ENCODE peak calls at places on chromosomes 11 and 22, in four cellular contexts. M, B, T and W are unnamed samples.
A peak's percentile ranks its signal among the peaks of the same experiment; 100 is the strongest.

GRCh38 chr11:76515494-76515893 is 70.7 kb downstream of the EMSY start:
- DNase-seq in M (no peak), B (no peak), T (no peak), W (no peak)

GRCh38 chr11:19316434-19316833 is 75.7 kb upstream of the E2F8 start:
- DNase-seq in M (no peak), B (no peak), T (no peak), W (no peak)

GRCh38 chr11:32213223-32213622 is 122.3 kb downstream of the RCN1 start:
- DNase-seq in M (no peak), B (no peak), T (no peak), W (peak; percentile 32)

GRCh38 chr11:118412921-118413320 is 11.5 kb downstream of the ATP5MG start:
- DNase-seq in M (no peak), B (no peak), T (no peak), W (no peak)

GRCh38 chr22:35627267-35628041 is 10.3 kb upstream of the MB start:
- DNase-seq in M (peak; percentile 92), B (peak; percentile 91), T (peak; percentile 59), W (no peak)

GRCh38 chr11:7457211-7457610 is 28.1 kb upstream of the OLFML1 start:
- DNase-seq in M (no peak), B (no peak), T (no peak), W (no peak)

GRCh38 chr22:50085211-50085999 is at the start of gene MLC1:
- DNase-seq in M (no peak), B (no peak), T (no peak), W (no peak)

GRCh38 chr11:24524156-24524555 is 27.3 kb downstream of the LUZP2 start:
- DNase-seq in M (no peak), B (no peak), T (no peak), W (no peak)

GRCh38 chr11:79076526-79077115 is 364.2 kb downstream of the TENM4 start:
- DNase-seq in M (no peak), B (peak; percentile 42), T (no peak), W (no peak)

GRCh38 chr11:19725379-19726079 is 12.9 kb downstream of the NAV2 start:
- DNase-seq in M (no peak), B (no peak), T (no peak), W (peak; percentile 39)

GRCh38 chr11:112965601-112966125 is 4.4 kb downstream of the NCAM1 start:
- DNase-seq in M (no peak), B (no peak), T (no peak), W (no peak)

GRCh38 chr11:1303196-1303821 is 6.1 kb downstream of the TOLLIP start:
- DNase-seq in M (peak; percentile 80), B (no peak), T (no peak), W (no peak)

GRCh38 chr11:77175021-77175842 is 47.2 kb downstream of the MYO7A start:
- DNase-seq in M (no peak), B (no peak), T (no peak), W (no peak)

GRCh38 chr22:45163074-45163416 is 680 bp upstream of the NUP50 start:
- DNase-seq in M (no peak), B (no peak), T (no peak), W (no peak)

GRCh38 chr22:45166935-45167334 is 3.2 kb downstream of the NUP50 start:
- DNase-seq in M (no peak), B (no peak), T (no peak), W (no peak)

GRCh38 chr22:45162531-45162930 is 1.2 kb upstream of the NUP50 start:
- DNase-seq in M (no peak), B (peak; percentile 22), T (no peak), W (no peak)

GRCh38 chr22:45163417-45164216 is at the start of gene NUP50:
- DNase-seq in M (peak; percentile 96), B (peak; percentile 95), T (peak; percentile 74), W (no peak)

DNA sequence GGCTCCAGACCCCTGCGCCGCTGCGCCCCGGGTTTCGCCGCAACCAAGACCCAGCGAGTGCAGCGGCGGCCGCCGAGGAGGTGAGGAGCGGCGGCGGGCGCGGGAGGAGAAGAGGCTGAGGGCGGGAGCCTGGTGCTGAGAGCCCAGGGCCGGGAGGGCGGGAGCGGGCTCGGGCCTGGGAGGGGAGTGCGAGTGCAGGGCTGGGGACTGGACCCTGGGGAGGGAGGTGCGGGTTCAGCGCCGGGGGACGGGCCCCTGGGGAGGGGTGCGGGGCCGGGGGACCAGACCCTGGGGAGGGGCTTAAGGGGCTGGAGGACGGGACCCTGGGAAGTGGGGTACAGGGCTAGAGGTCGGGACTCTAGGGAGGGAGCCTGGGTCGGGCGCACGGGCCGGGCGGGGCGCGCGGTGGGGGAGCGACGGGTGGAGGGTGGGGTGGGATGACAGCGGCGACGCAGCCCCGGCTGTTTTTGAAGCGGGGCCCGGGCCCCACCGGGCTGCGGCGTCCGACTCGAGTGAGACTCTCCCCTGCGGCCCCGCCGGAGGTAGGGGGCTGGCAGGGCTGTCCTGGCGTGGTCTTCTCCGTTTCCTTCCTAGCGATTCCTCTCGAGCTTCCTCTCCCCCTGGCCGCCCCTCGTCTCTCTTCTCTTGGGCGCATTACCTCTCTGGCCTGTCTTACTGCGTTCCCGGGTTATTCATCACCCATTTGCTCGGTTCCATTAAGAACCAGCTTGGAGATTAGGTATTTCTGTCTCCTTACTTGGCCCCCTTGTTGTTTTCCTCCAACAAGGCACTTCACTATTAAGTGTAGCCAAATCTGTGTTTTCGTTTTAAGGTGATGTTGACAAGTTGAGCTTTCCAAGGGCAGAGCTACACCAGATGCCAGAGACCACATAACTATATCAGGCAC is 745 bp downstream of the NUP50 start:
- DNase-seq in M (no peak), B (peak; percentile 45), T (no peak), W (no peak)
- H3K4me3 ChIP-seq in M (peak overlapping the region; percentile 65), B (peak overlapping the region; percentile 90), T (peak overlapping the region; percentile 80), W (peak overlapping the region; percentile 92)

GRCh38 chr11:27716216-27716615 is 16.0 kb upstream of the BDNF start:
- DNase-seq in M (no peak), B (no peak), T (no peak), W (no peak)

GRCh38 chr11:27717801-27718229 is 17.6 kb upstream of the BDNF start:
- DNase-seq in M (no peak), B (no peak), T (no peak), W (no peak)

GRCh38 chr11:27718346-27718852 is 18.1 kb upstream of the BDNF start:
- DNase-seq in M (no peak), B (peak; percentile 18), T (no peak), W (peak; percentile 56)

GRCh38 chr11:27717377-27717776 is 17.1 kb upstream of the BDNF start:
- DNase-seq in M (no peak), B (no peak), T (no peak), W (no peak)

DNA sequence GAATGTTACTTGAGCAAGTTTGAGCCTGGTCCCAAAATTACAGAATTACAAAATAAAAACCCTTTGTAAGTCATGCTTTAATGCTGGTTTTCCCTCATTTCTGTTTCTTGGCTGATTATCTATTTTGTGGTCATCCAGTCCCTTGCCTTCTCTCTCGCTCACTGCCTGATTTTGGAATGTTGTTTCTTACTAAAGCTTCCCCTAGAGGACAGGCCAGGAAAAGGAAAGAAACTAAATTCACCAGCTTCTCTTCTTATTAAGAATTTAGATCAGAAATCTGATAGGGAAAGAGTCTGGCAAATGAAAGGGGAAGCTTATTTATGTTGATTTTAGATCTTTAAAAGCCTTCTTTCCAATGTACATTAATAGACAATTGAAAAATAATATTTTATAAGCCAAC is 16.6 kb upstream of the BDNF start:
- DNase-seq in M (no peak), B (no peak), T (no peak), W (no peak)
- TF ChIP-seq CTCF in M (no peak), B (no peak), T (no peak), W (peak; percentile 25)

DNA sequence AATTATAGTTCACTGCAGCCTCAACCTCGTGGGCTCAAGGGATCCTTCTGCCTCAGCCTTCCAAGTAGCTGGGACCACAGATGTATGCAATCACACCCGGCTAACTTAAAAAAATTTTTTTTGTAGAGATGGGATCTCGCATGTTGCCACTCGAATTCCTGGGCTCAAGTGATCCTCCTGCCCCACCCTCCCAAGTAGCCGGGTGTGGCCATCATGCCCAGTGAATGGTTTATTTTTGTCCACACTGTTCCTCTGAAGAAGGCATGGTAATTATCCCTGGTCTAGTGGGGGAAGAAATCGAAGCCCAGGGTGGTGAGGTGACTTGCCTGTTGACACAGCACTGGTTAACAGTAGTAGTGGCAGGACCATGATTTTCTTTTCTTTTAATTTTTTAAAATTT is 1.9 kb downstream of the SAC3D1 start:
- DNase-seq in M (no peak), B (no peak), T (no peak), W (no peak)
- H3K4me3 ChIP-seq in M (no peak overlapping the region), B (no peak overlapping the region), T (no peak overlapping the region), W (no peak overlapping the region)

GRCh38 chr11:9385288-9385902 is 943 bp downstream of the IPO7 start:
- DNase-seq in M (no peak), B (no peak), T (peak; percentile 51), W (no peak)

GRCh38 chr11:9386901-9387300 is 2.4 kb downstream of the IPO7 start:
- DNase-seq in M (no peak), B (no peak), T (no peak), W (no peak)

GRCh38 chr11:9380773-9381172 is 3.7 kb upstream of the IPO7 start:
- DNase-seq in M (no peak), B (no peak), T (no peak), W (no peak)

GRCh38 chr11:9386086-9386485 is 1.6 kb downstream of the IPO7 start:
- DNase-seq in M (no peak), B (no peak), T (no peak), W (no peak)

DNA sequence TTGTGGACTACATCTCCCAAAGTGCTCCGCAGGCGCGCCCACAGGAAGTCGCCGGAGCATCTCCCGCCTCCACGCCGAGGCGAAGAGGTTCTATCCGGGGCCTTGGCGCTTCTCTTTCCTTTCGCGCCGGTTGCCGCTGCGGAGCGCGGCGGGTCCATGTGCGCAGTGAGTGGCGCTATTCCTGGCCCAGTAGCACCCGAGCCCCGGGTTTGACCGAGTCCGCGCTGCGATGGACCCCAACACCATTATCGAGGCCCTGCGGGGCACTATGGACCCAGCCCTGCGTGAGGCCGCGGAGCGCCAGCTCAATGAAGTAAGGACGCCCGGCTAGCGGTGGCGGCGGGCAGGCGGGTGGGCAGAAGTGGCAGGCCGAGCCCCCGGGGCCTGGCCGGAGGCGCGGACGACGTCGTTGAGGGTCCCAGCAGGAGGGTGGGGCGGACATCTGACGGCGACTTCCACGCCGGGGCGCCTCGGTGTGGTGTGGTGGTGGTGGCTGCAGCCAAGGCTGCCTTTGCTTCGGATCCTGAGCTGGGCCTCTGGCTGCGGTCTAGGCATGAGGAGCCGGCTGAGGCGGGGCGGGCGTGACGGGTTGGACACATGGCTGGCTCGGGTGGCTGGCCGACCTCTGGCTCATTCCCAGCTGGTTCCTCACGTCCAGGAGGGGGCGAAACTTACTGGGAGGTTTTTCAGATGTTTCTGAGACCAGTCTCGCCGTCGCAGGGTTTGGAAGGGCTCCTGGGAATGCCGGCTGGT is at the start of gene IPO7:
- DNase-seq in M (peak; percentile 92), B (peak; percentile 92), T (peak; percentile 38), W (peak; percentile 41)
- TF ChIP-seq CTCF in M (peak; percentile 26), B (no peak), T (no peak), W (peak; percentile 53)

GRCh38 chr11:111231836-111232235 is 13.7 kb upstream of the POU2AF2 start:
- DNase-seq in M (no peak), B (no peak), T (no peak), W (no peak)

DNA sequence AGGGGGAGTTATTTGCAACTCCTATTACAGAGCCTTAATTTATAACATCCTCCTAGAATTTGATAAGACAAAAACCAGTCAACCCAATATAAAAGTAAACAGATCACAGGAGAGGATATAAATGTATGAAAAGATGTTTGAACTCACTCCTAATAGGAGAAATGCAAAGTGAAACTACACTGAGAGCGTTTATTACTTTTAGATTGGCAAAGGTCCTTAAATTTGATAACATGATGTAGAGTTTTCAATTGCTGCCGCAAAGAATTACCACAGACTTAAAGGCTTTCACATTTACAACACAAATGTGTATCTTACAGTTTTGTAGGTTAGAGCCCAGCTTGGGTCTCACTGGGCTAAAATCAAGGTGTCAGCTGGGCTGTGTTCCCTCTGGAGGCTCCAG is 9.2 kb upstream of the POU2AF2 start:
- DNase-seq in M (no peak), B (no peak), T (no peak), W (no peak)
- H3K4me3 ChIP-seq in M (no peak overlapping the region), B (no peak overlapping the region), T (no peak overlapping the region), W (no peak overlapping the region)